ENCODE peak calls at places on chromosomes 1 and 21, in ten cellular contexts. S is foreskin fibroblast; T is gastrocnemius medialis; D is sigmoid colon; Z is cardiac muscle cell; W is uterus; J is NT2/D1; F is naive thymus-derived CD4-positive, alpha-beta T cell; V is K562; I is AG09309. G is an unnamed sample.

GRCh38 chr1:74712863-74713262 is 20.0 kb downstream of the CRYZ start:
- DNase-seq in J (no peak), Z (no peak), V (no peak), D (no peak), T (no peak), S (no peak), W (no peak), I (no peak), F (no peak), G (no peak)

GRCh38 chr1:117058810-117059209 is 1.3 kb upstream of the TTF2 start:
- DNase-seq in D (no peak), T (no peak), I (no peak), V (no peak), J (no peak), Z (no peak), F (no peak), W (no peak), S (no peak), G (no peak)

GRCh38 chr1:85947223-85947622 is 209.3 kb downstream of the COL24A1 start:
- DNase-seq in Z (no peak), D (no peak), W (no peak), V (no peak), T (no peak), I (no peak), J (no peak), S (no peak), F (no peak), G (no peak)

GRCh38 chr1:54857741-54858665 is 29.0 kb downstream of the DHCR24 start:
- DNase-seq in I (peak; percentile 38), S (peak; percentile 77), D (peak; percentile 40), T (peak; percentile 18), V (no peak), F (no peak), J (no peak), W (no peak), Z (peak; percentile 53), G (no peak)

GRCh38 chr1:238648296-238648695 is 738.1 kb upstream of the CHRM3 start:
- DNase-seq in Z (no peak), F (no peak), J (no peak), V (no peak), S (no peak), D (no peak), I (no peak), W (no peak), T (no peak), G (no peak)

GRCh38 chr1:84587099-84587498 is 12.9 kb upstream of the CTBS start:
- DNase-seq in F (no peak), S (no peak), V (no peak), J (no peak), D (no peak), Z (no peak), T (no peak), W (no peak), I (no peak), G (no peak)

GRCh38 chr1:240111558-240111957 is 19.9 kb downstream of the FMN2 start:
- DNase-seq in J (no peak), Z (no peak), F (no peak), S (no peak), I (no peak), D (no peak), T (no peak), W (no peak), V (no peak), G (no peak)

GRCh38 chr21:16108561-16109070 is 378.8 kb downstream of the USP25 start:
- DNase-seq in Z (no peak), J (no peak), D (no peak), I (no peak), F (no peak), V (no peak), T (no peak), S (no peak), W (no peak), G (no peak)

GRCh38 chr21:38165466-38166213 is 91.2 kb upstream of the KCNJ15 start:
- DNase-seq in I (no peak), V (no peak), F (no peak), W (no peak), S (peak; percentile 86), D (no peak), J (no peak), Z (peak; percentile 11), T (no peak), G (no peak)

GRCh38 chr1:178126790-178127189 is 32.9 kb downstream of the RASAL2 start:
- DNase-seq in T (no peak), D (no peak), F (no peak), V (no peak), J (no peak), S (peak; percentile 94), W (no peak), I (peak; percentile 70), Z (peak; percentile 65), G (no peak)

GRCh38 chr1:17759114-17759513 is 4.0 kb downstream of the ACTL8 start:
- DNase-seq in I (no peak), F (no peak), W (no peak), V (peak; percentile 45), T (no peak), S (no peak), Z (no peak), D (no peak), J (no peak), G (no peak)

GRCh38 chr1:116332461-116332860 is 40.6 kb upstream of the ATP1A1 start:
- DNase-seq in T (no peak), V (no peak), F (no peak), I (no peak), J (no peak), W (no peak), D (no peak), S (peak; percentile 28), Z (no peak), G (no peak)

GRCh38 chr1:150281221-150281757 is 1.1 kb upstream of the CIART start:
- DNase-seq in D (peak; percentile 89), Z (peak; percentile 78), F (peak; percentile 39), I (peak; percentile 38), W (peak; percentile 74), S (peak; percentile 88), T (peak; percentile 74), V (peak; percentile 54), J (peak; percentile 69), G (peak; percentile 57)

GRCh38 chr1:11991969-11992676 is 11.9 kb downstream of the MFN2 start:
- DNase-seq in V (no peak), F (no peak), T (no peak), D (no peak), S (no peak), J (no peak), I (no peak), Z (no peak), W (no peak), G (no peak)

GRCh38 chr1:54096491-54097235 is 43.3 kb downstream of the TCEANC2 start:
- DNase-seq in S (no peak), V (no peak), W (no peak), T (no peak), F (no peak), I (no peak), Z (no peak), D (no peak), J (no peak), G (no peak)

GRCh38 chr1:225911207-225912130 is 12.6 kb downstream of the PYCR2 start:
- DNase-seq in T (peak; percentile 40), Z (peak; percentile 65), F (peak; percentile 82), J (no peak), D (peak; percentile 79), W (peak; percentile 74), V (no peak), I (no peak), S (peak; percentile 66), G (peak; percentile 79)

GRCh38 chr1:206001476-206001888 is 1.7 kb downstream of the RAB7B start:
- DNase-seq in D (no peak), F (peak; percentile 53), S (peak; percentile 94), J (peak; percentile 70), W (peak; percentile 41), V (peak; percentile 86), Z (peak; percentile 94), T (no peak), I (peak; percentile 88), G (no peak)

GRCh38 chr1:15337656-15338402 is 71.9 kb upstream of the EFHD2 start:
- DNase-seq in J (no peak), T (no peak), D (no peak), W (no peak), S (peak; percentile 85), V (no peak), I (peak; percentile 46), Z (peak; percentile 70), F (no peak), G (no peak)
- H3K4me3 ChIP-seq in J (no peak overlapping the region), T (no peak overlapping the region), D (no peak overlapping the region), W (no peak overlapping the region), S (no peak overlapping the region), V (no peak overlapping the region), I (no peak overlapping the region), Z (no peak overlapping the region), F (no peak overlapping the region), G (no peak overlapping the region)

GRCh38 chr1:107683198-107683657 is 281.8 kb downstream of the VAV3 start:
- DNase-seq in D (no peak), J (no peak), S (no peak), W (no peak), F (no peak), T (no peak), I (no peak), V (no peak), Z (no peak), G (no peak)
- H3K4me3 ChIP-seq in D (no peak overlapping the region), J (no peak overlapping the region), S (no peak overlapping the region), W (no peak overlapping the region), F (no peak overlapping the region), T (no peak overlapping the region), I (no peak overlapping the region), V (no peak overlapping the region), Z (no peak overlapping the region), G (no peak overlapping the region)

GRCh38 chr1:230979952-230980351 is 1.1 kb downstream of the ARV1 start:
- DNase-seq in I (no peak), J (no peak), Z (no peak), F (no peak), D (no peak), S (no peak), T (no peak), W (no peak), V (no peak), G (peak; percentile 31)
- H3K4me3 ChIP-seq in I (peak overlapping the region; percentile 94), J (no peak overlapping the region), Z (peak overlapping the region; percentile 92), F (peak overlapping the region; percentile 71), D (peak overlapping the region; percentile 90), S (peak overlapping the region; percentile 88), T (peak overlapping the region; percentile 96), W (no peak overlapping the region), V (peak overlapping the region; percentile 62), G (peak overlapping the region; percentile 86)

DNA sequence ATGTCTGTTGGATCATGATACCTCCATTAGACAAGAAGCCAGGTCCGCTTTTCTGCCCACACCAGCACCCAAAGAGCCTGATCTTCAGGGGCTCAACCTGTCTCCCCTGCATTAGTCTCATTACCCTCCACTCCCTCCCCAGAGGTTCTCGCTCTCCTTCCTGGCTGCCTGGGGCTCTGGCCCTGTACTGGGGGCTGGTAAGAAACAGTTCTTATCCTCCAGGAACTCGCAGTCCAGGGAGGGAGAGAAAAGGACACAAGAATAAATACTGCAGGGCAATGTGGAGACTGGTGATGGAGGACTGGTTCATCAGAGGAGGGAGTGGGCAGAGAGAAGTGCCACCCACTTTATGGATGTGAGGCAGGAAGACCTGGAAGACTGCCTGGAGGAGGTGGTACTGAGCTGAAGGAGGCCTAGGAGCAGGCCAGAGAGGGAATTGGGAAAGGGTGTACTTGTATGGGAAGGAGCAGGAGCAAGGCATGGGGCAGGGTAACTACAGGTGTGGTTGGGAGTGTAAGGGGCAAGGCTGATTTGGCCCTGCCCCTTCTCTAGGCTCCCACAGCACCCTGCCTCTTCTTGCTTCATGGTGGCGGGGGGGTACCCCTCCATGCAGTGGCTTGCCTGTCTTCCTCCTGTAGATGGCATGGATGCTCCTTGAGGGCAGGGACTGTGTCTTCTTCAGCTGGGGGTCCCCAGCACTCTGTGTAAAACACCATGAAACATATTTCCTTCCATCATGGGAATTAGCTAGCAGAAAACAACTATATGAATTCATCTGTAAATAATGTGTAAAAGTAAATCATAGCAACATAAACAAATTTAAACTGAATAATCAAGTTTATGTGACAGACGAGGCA is 5.0 kb downstream of the LRRC71 start:
- DNase-seq in V (no peak), D (no peak), J (no peak), Z (no peak), S (no peak), T (no peak), F (no peak), W (no peak), I (no peak), G (no peak)
- H3K4me3 ChIP-seq in V (no peak overlapping the region), D (no peak overlapping the region), J (no peak overlapping the region), Z (no peak overlapping the region), S (no peak overlapping the region), T (no peak overlapping the region), F (no peak overlapping the region), W (no peak overlapping the region), I (no peak overlapping the region), G (no peak overlapping the region)